ENCODE peak calls at places on chromosome 1, in ten cellular contexts. One of them, this sample, is unnamed.

GRCh38 chr1:98422821-98423220 is 238.7 kb upstream of the SNX7 start:
- DNase-seq in esophagus muscularis mucosa: no peak
- DNase-seq in H7: no peak
- DNase-seq in uterus: no peak
- DNase-seq in transverse colon: no peak
- DNase-seq in colonic mucosa: no peak
- DNase-seq in IMR-90: no peak
- DNase-seq in heart right ventricle: no peak
- DNase-seq in right lobe of liver: no peak
- DNase-seq in PC-3: no peak
- DNase-seq in this sample: no peak

GRCh38 chr1:213783898-213784297 is 203.9 kb upstream of the PROX1 start:
- DNase-seq in uterus: no peak
- DNase-seq in right lobe of liver: no peak
- DNase-seq in H7: no peak
- DNase-seq in heart right ventricle: no peak
- DNase-seq in transverse colon: no peak
- DNase-seq in IMR-90: no peak
- DNase-seq in PC-3: no peak
- DNase-seq in colonic mucosa: no peak
- DNase-seq in esophagus muscularis mucosa: no peak
- DNase-seq in this sample: no peak

GRCh38 chr1:7644906-7645750 is 126.0 kb upstream of the VAMP3 start:
- DNase-seq in colonic mucosa: peak
- DNase-seq in esophagus muscularis mucosa: no peak
- DNase-seq in H7: no peak
- DNase-seq in IMR-90: peak
- DNase-seq in PC-3: no peak
- DNase-seq in transverse colon: peak
- DNase-seq in right lobe of liver: peak
- DNase-seq in uterus: no peak
- DNase-seq in heart right ventricle: peak
- DNase-seq in this sample: no peak

GRCh38 chr1:204584699-204585372 is 68.6 kb downstream of the MDM4 start:
- DNase-seq in uterus: no peak
- DNase-seq in esophagus muscularis mucosa: no peak
- DNase-seq in right lobe of liver: no peak
- DNase-seq in transverse colon: peak
- DNase-seq in PC-3: no peak
- DNase-seq in heart right ventricle: no peak
- DNase-seq in colonic mucosa: no peak
- DNase-seq in H7: peak
- DNase-seq in IMR-90: no peak
- DNase-seq in this sample: no peak

GRCh38 chr1:167935252-167936067 is 1.0 kb upstream of the DCAF6 start:
- DNase-seq in uterus: peak
- DNase-seq in esophagus muscularis mucosa: no peak
- DNase-seq in transverse colon: peak
- DNase-seq in IMR-90: peak
- DNase-seq in H7: peak
- DNase-seq in PC-3: peak
- DNase-seq in colonic mucosa: peak
- DNase-seq in right lobe of liver: peak
- DNase-seq in heart right ventricle: peak
- DNase-seq in this sample: peak

GRCh38 chr1:8571200-8571984 is 246.0 kb downstream of the RERE start:
- DNase-seq in heart right ventricle: no peak
- DNase-seq in PC-3: peak
- DNase-seq in transverse colon: no peak
- DNase-seq in uterus: no peak
- DNase-seq in esophagus muscularis mucosa: no peak
- DNase-seq in H7: peak
- DNase-seq in IMR-90: peak
- DNase-seq in colonic mucosa: no peak
- DNase-seq in right lobe of liver: peak
- DNase-seq in this sample: peak

GRCh38 chr1:180962178-180962577 is 49.5 kb downstream of the KIAA1614 start:
- DNase-seq in heart right ventricle: no peak
- DNase-seq in uterus: no peak
- DNase-seq in right lobe of liver: no peak
- DNase-seq in IMR-90: no peak
- DNase-seq in esophagus muscularis mucosa: no peak
- DNase-seq in transverse colon: peak
- DNase-seq in colonic mucosa: no peak
- DNase-seq in H7: no peak
- DNase-seq in PC-3: no peak
- DNase-seq in this sample: peak

GRCh38 chr1:46549697-46550681 is 1.5 kb downstream of the KNCN start:
- DNase-seq in H7: peak
- DNase-seq in colonic mucosa: no peak
- DNase-seq in transverse colon: no peak
- DNase-seq in PC-3: peak
- DNase-seq in right lobe of liver: no peak
- DNase-seq in esophagus muscularis mucosa: no peak
- DNase-seq in uterus: no peak
- DNase-seq in IMR-90: peak
- DNase-seq in heart right ventricle: no peak
- DNase-seq in this sample: peak

GRCh38 chr1:51819810-51820209 is 58.7 kb downstream of the NRDC start:
- DNase-seq in H7: no peak
- DNase-seq in esophagus muscularis mucosa: no peak
- DNase-seq in IMR-90: peak
- DNase-seq in uterus: no peak
- DNase-seq in colonic mucosa: no peak
- DNase-seq in heart right ventricle: no peak
- DNase-seq in transverse colon: no peak
- DNase-seq in PC-3: no peak
- DNase-seq in right lobe of liver: no peak
- DNase-seq in this sample: no peak

GRCh38 chr1:110347182-110347893 is 8.2 kb downstream of the RBM15 start:
- DNase-seq in transverse colon: no peak
- DNase-seq in heart right ventricle: no peak
- DNase-seq in uterus: no peak
- DNase-seq in esophagus muscularis mucosa: no peak
- DNase-seq in PC-3: no peak
- DNase-seq in right lobe of liver: no peak
- DNase-seq in colonic mucosa: no peak
- DNase-seq in IMR-90: no peak
- DNase-seq in H7: no peak
- DNase-seq in this sample: no peak

GRCh38 chr1:206557636-206558473 is 50.5 kb downstream of the RASSF5 start:
- DNase-seq in esophagus muscularis mucosa: no peak
- DNase-seq in right lobe of liver: no peak
- DNase-seq in transverse colon: no peak
- DNase-seq in colonic mucosa: no peak
- DNase-seq in IMR-90: no peak
- DNase-seq in PC-3: peak
- DNase-seq in heart right ventricle: no peak
- DNase-seq in uterus: no peak
- DNase-seq in H7: no peak
- DNase-seq in this sample: no peak

DNA sequence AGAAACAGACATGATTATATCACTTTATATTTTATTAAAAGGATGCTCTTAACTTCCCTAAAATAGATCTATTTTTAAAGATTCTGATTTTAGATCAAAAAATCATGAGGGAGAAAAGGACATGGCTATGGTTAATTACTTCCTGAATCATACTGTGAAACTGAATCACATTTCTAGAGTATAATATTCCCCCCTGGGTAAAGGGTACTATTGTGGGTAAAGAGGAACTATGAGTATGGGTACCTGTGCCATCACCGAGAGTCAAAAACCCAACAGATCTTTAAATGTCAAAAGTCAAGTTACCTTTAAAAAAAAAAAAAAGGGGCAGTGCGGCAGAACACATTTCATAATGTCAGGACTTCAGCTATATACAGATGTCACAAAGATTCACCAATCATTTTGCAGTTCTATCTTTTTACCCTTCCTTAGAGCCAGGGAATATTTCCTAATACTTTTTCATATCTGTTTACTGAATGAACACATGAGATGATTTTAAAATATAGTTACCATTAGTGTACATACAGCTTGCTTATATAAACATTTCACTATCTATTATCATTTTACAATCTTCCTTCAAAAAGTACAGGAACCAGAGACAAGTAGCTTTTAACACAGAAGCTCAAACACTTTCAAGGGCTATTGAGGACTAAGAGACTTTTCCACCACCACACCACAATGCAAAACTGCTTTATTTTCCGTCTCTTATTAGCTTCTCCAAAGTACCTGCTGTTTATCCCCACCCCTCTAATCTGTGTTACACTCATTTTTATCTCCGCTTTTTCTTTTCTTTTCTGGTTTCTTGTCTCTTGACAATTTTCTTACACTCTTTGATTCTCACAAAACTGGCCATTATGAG is 45.0 kb downstream of the EVI5 start:
- DNase-seq in H7: no peak
- DNase-seq in right lobe of liver: no peak
- DNase-seq in transverse colon: no peak
- DNase-seq in uterus: no peak
- DNase-seq in esophagus muscularis mucosa: no peak
- DNase-seq in heart right ventricle: no peak
- DNase-seq in IMR-90: no peak
- DNase-seq in colonic mucosa: no peak
- DNase-seq in PC-3: no peak
- DNase-seq in this sample: no peak
- H3K4me3 ChIP-seq in H7: no peak
- H3K4me3 ChIP-seq in right lobe of liver: no peak
- H3K4me3 ChIP-seq in transverse colon: no peak
- H3K4me3 ChIP-seq in uterus: no peak
- H3K4me3 ChIP-seq in esophagus muscularis mucosa: no peak
- H3K4me3 ChIP-seq in heart right ventricle: no peak
- H3K4me3 ChIP-seq in IMR-90: no peak
- H3K4me3 ChIP-seq in colonic mucosa: no peak
- H3K4me3 ChIP-seq in PC-3: no peak
- H3K4me3 ChIP-seq in this sample: no peak

GRCh38 chr1:4656533-4657140 is 2.2 kb downstream of the AJAP1 start:
- DNase-seq in heart right ventricle: no peak
- DNase-seq in H7: peak
- DNase-seq in uterus: no peak
- DNase-seq in transverse colon: no peak
- DNase-seq in esophagus muscularis mucosa: no peak
- DNase-seq in PC-3: no peak
- DNase-seq in colonic mucosa: no peak
- DNase-seq in IMR-90: no peak
- DNase-seq in right lobe of liver: no peak
- DNase-seq in this sample: no peak
- H3K4me3 ChIP-seq in heart right ventricle: no peak
- H3K4me3 ChIP-seq in H7: peak
- H3K4me3 ChIP-seq in uterus: no peak
- H3K4me3 ChIP-seq in transverse colon: no peak
- H3K4me3 ChIP-seq in esophagus muscularis mucosa: no peak
- H3K4me3 ChIP-seq in PC-3: no peak
- H3K4me3 ChIP-seq in colonic mucosa: no peak
- H3K4me3 ChIP-seq in IMR-90: no peak
- H3K4me3 ChIP-seq in right lobe of liver: no peak
- H3K4me3 ChIP-seq in this sample: no peak

DNA sequence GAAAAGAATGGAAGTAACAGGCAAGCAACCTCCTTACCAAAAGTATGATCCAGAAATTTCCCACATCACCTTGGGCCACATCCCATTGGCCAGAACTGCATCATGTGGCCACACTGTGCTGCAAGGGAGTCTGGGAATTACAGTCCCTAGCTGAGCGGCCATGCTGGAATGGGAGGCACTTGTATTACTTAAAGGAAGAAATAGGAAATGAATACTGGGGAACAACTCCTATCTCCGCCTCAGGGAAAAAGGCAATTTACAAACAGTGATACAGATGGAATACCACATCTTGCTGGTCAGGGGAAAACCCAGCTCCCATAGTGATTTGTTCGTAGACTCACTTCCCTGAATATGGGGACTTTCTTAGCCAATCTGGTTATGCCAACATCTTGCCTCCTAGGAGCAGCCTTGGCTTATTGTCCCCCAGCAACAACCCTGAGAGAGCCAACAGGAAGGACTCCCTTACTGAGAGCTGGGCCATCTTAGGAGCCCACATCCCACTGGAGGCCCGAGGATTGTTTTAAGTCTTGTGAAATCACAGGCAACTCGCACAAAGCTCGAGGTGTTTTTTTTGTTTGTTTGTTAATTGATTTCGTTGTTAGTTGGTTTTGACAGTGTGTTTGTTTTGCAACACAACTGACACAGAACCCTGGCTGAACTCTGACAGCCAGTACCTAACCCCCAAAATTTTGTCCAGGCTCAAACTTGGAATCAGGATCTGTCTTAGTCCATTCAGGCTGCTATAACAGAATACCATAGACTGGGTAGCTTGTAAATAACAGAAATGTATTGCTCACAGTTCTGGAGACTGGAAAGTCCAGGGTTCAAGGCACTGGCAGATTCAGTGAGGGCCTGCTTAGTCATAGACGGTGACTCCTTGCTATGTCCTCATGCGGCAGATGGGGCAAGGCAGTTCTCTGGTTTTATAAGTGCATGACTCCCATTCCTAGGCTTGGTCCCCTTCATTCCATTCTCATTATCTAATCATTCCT is 14.9 kb downstream of the CDA start:
- DNase-seq in transverse colon: no peak
- DNase-seq in right lobe of liver: no peak
- DNase-seq in uterus: no peak
- DNase-seq in colonic mucosa: no peak
- DNase-seq in H7: no peak
- DNase-seq in heart right ventricle: no peak
- DNase-seq in esophagus muscularis mucosa: no peak
- DNase-seq in PC-3: peak
- DNase-seq in IMR-90: peak
- DNase-seq in this sample: peak
- H3K4me3 ChIP-seq in transverse colon: no peak
- H3K4me3 ChIP-seq in right lobe of liver: no peak
- H3K4me3 ChIP-seq in uterus: no peak
- H3K4me3 ChIP-seq in colonic mucosa: no peak
- H3K4me3 ChIP-seq in H7: no peak
- H3K4me3 ChIP-seq in heart right ventricle: no peak
- H3K4me3 ChIP-seq in esophagus muscularis mucosa: no peak
- H3K4me3 ChIP-seq in PC-3: no peak
- H3K4me3 ChIP-seq in IMR-90: no peak
- H3K4me3 ChIP-seq in this sample: no peak

DNA sequence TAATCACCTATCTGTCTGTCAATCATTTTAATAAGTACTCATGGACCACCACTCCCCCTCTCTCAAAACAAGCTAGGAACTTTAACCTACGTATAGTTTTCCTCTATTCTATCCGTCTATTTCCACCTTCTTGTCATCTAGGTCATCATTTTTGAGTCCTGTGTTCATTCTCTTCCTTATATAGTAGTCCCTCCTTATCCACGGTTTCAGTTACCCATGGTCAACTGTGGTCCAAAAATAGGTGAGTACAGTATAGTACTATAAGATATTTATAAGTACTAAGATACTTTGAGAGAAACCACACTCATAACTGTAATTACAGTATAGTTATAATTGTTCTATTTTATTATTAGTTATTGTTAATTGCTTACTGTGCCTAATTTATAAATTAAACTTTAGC is 7.5 kb downstream of the PKN2 start:
- DNase-seq in colonic mucosa: no peak
- DNase-seq in IMR-90: no peak
- DNase-seq in H7: no peak
- DNase-seq in right lobe of liver: no peak
- DNase-seq in uterus: no peak
- DNase-seq in heart right ventricle: no peak
- DNase-seq in PC-3: no peak
- DNase-seq in transverse colon: no peak
- DNase-seq in esophagus muscularis mucosa: no peak
- DNase-seq in this sample: no peak
- H3K4me3 ChIP-seq in colonic mucosa: no peak
- H3K4me3 ChIP-seq in IMR-90: no peak
- H3K4me3 ChIP-seq in H7: no peak
- H3K4me3 ChIP-seq in right lobe of liver: no peak
- H3K4me3 ChIP-seq in uterus: no peak
- H3K4me3 ChIP-seq in heart right ventricle: no peak
- H3K4me3 ChIP-seq in PC-3: no peak
- H3K4me3 ChIP-seq in transverse colon: no peak
- H3K4me3 ChIP-seq in esophagus muscularis mucosa: no peak
- H3K4me3 ChIP-seq in this sample: no peak